ENCODE peak calls at places on chromosome X, in four cellular contexts. One of them, this sample, is unnamed.
A peak's percentile ranks its signal among the peaks of the same experiment; 100 is the strongest.

GRCh38 chrX:48030237-48030636 is 23.4 kb downstream of the SPACA5 start:
- DNase-seq in suprapubic skin: no peak
- DNase-seq in fibroblast of lung: no peak
- DNase-seq in A549: no peak
- DNase-seq in this sample: no peak

GRCh38 chrX:6223516-6223915 is 5.2 kb downstream of the NLGN4X start:
- DNase-seq in suprapubic skin: no peak
- DNase-seq in fibroblast of lung: peak; percentile 3
- DNase-seq in A549: no peak
- DNase-seq in this sample: no peak

GRCh38 chrX:86348669-86349068 is 200.4 kb downstream of the DACH2 start:
- DNase-seq in suprapubic skin: no peak
- DNase-seq in fibroblast of lung: no peak
- DNase-seq in A549: no peak
- DNase-seq in this sample: peak; percentile 2

GRCh38 chrX:13383907-13384306 is 64.1 kb upstream of the ATXN3L start:
- DNase-seq in suprapubic skin: no peak
- DNase-seq in fibroblast of lung: no peak
- DNase-seq in A549: no peak
- DNase-seq in this sample: no peak

GRCh38 chrX:116436358-116436816 is at the start of gene SLC6A14:
- DNase-seq in suprapubic skin: no peak
- DNase-seq in fibroblast of lung: no peak
- DNase-seq in A549: no peak
- DNase-seq in this sample: no peak

GRCh38 chrX:99301990-99302389 is 1108.1 kb downstream of the PCDH19 start:
- DNase-seq in suprapubic skin: no peak
- DNase-seq in fibroblast of lung: no peak
- DNase-seq in A549: no peak
- DNase-seq in this sample: peak; percentile 49

GRCh38 chrX:16186380-16187007 is 19.2 kb downstream of the MAGEB17 start:
- DNase-seq in suprapubic skin: no peak
- DNase-seq in fibroblast of lung: no peak
- DNase-seq in A549: no peak
- DNase-seq in this sample: no peak

GRCh38 chrX:56805399-56805798 is 76.4 kb downstream of the NBDY start:
- DNase-seq in suprapubic skin: no peak
- DNase-seq in fibroblast of lung: no peak
- DNase-seq in A549: no peak
- DNase-seq in this sample: no peak

GRCh38 chrX:51144828-51145442 is 187.7 kb upstream of the NUDT10 start:
- DNase-seq in suprapubic skin: no peak
- DNase-seq in fibroblast of lung: peak; percentile 14
- DNase-seq in A549: peak; percentile 8
- DNase-seq in this sample: peak; percentile 62

GRCh38 chrX:152640039-152640818 is 2.5 kb downstream of the GABRQ start:
- DNase-seq in suprapubic skin: no peak
- DNase-seq in fibroblast of lung: peak; percentile 74
- DNase-seq in A549: peak; percentile 13
- DNase-seq in this sample: no peak

GRCh38 chrX:48683411-48683982 is at the start of gene WAS:
- DNase-seq in suprapubic skin: no peak
- DNase-seq in fibroblast of lung: no peak
- DNase-seq in A549: no peak
- DNase-seq in this sample: no peak

GRCh38 chrX:43500240-43500639 is 155.9 kb upstream of the MAOA start:
- DNase-seq in suprapubic skin: no peak
- DNase-seq in fibroblast of lung: no peak
- DNase-seq in A549: no peak
- DNase-seq in this sample: peak; percentile 65

GRCh38 chrX:115040417-115040816 is 23.0 kb upstream of the IL13RA2 start:
- DNase-seq in suprapubic skin: no peak
- DNase-seq in fibroblast of lung: no peak
- DNase-seq in A549: no peak
- DNase-seq in this sample: no peak

GRCh38 chrX:138886769-138887168 is 175.3 kb upstream of the FGF13 start:
- DNase-seq in suprapubic skin: no peak
- DNase-seq in fibroblast of lung: peak; percentile 49
- DNase-seq in A549: no peak
- DNase-seq in this sample: no peak

GRCh38 chrX:17634542-17635207 is 102.6 kb upstream of the SCML1 start:
- DNase-seq in suprapubic skin: no peak
- DNase-seq in fibroblast of lung: no peak
- DNase-seq in A549: no peak
- DNase-seq in this sample: no peak

GRCh38 chrX:139702658-139703057 is 5.3 kb downstream of the MCF2 start:
- DNase-seq in suprapubic skin: no peak
- DNase-seq in fibroblast of lung: no peak
- DNase-seq in A549: no peak
- DNase-seq in this sample: no peak

GRCh38 chrX:56113785-56114436 is 118.2 kb upstream of the KLF8 start:
- DNase-seq in suprapubic skin: no peak
- DNase-seq in fibroblast of lung: no peak
- DNase-seq in A549: no peak
- DNase-seq in this sample: no peak

GRCh38 chrX:49271341-49271740 is 1.7 kb downstream of the PPP1R3F start:
- DNase-seq in suprapubic skin: peak; percentile 16
- DNase-seq in fibroblast of lung: no peak
- DNase-seq in A549: no peak
- DNase-seq in this sample: no peak

GRCh38 chrX:131366387-131366786 is 77.3 kb upstream of the IGSF1 start:
- DNase-seq in suprapubic skin: no peak
- DNase-seq in fibroblast of lung: no peak
- DNase-seq in A549: peak; percentile 1
- DNase-seq in this sample: no peak

GRCh38 chrX:9465380-9466114 is 689 bp downstream of the TBL1X start:
- DNase-seq in suprapubic skin: no peak
- DNase-seq in fibroblast of lung: peak; percentile 10
- DNase-seq in A549: peak; percentile 12
- DNase-seq in this sample: peak; percentile 24

GRCh38 chrX:56804867-56805266 is 75.8 kb downstream of the NBDY start:
- DNase-seq in suprapubic skin: no peak
- DNase-seq in fibroblast of lung: no peak
- DNase-seq in A549: no peak
- DNase-seq in this sample: no peak

GRCh38 chrX:1242901-1243402 is 25.7 kb upstream of the CSF2RA start:
- DNase-seq in suprapubic skin: no peak
- DNase-seq in fibroblast of lung: no peak
- DNase-seq in A549: no peak
- DNase-seq in this sample: no peak

GRCh38 chrX:108224727-108225455 is 133.3 kb downstream of the ATG4A start:
- DNase-seq in suprapubic skin: no peak
- DNase-seq in fibroblast of lung: peak; percentile 58
- DNase-seq in A549: peak; percentile 30
- DNase-seq in this sample: peak; percentile 54

GRCh38 chrX:47562615-47563243 is 1.7 kb downstream of the ARAF start:
- DNase-seq in suprapubic skin: peak; percentile 59
- DNase-seq in fibroblast of lung: no peak
- DNase-seq in A549: no peak
- DNase-seq in this sample: peak; percentile 32

GRCh38 chrX:84155938-84156337 is 32.1 kb downstream of the RPS6KA6 start:
- DNase-seq in suprapubic skin: no peak
- DNase-seq in fibroblast of lung: peak; percentile 33
- DNase-seq in A549: no peak
- DNase-seq in this sample: no peak

GRCh38 chrX:51456814-51457213 is 39.6 kb downstream of the NUDT11 start:
- DNase-seq in suprapubic skin: no peak
- DNase-seq in fibroblast of lung: peak; percentile 1
- DNase-seq in A549: no peak
- DNase-seq in this sample: no peak

GRCh38 chrX:79270401-79270800 is 96.7 kb downstream of the ITM2A start:
- DNase-seq in suprapubic skin: no peak
- DNase-seq in fibroblast of lung: no peak
- DNase-seq in A549: no peak
- DNase-seq in this sample: peak; percentile 38

GRCh38 chrX:17525762-17526555 is 151.0 kb downstream of the NHS start:
- DNase-seq in suprapubic skin: no peak
- DNase-seq in fibroblast of lung: peak; percentile 45
- DNase-seq in A549: no peak
- DNase-seq in this sample: no peak

GRCh38 chrX:38717871-38718270 is 83.4 kb upstream of the MID1IP1 start:
- DNase-seq in suprapubic skin: no peak
- DNase-seq in fibroblast of lung: peak; percentile 3
- DNase-seq in A549: peak; percentile 9
- DNase-seq in this sample: peak; percentile 21

GRCh38 chrX:41336447-41336846 is 2.5 kb downstream of the DDX3X start:
- DNase-seq in suprapubic skin: no peak
- DNase-seq in fibroblast of lung: no peak
- DNase-seq in A549: no peak
- DNase-seq in this sample: no peak
- H3K4me1 ChIP-seq in suprapubic skin: peaks cover 33% of the 10 kb centered on the region
- H3K4me1 ChIP-seq in fibroblast of lung: no peaks in the 10 kb centered on the region
- H3K4me1 ChIP-seq in A549: peaks cover 43% of the 10 kb centered on the region
- H3K4me1 ChIP-seq in this sample: no peaks in the 10 kb centered on the region

GRCh38 chrX:72238721-72239475 is at the start of gene ERCC6L:
- DNase-seq in suprapubic skin: peak; percentile 84
- DNase-seq in fibroblast of lung: peak; percentile 83
- DNase-seq in A549: peak; percentile 86
- DNase-seq in this sample: peak; percentile 96
- H3K4me3 ChIP-seq in suprapubic skin: peak within 1 kb of the TSS; percentile 38
- H3K4me3 ChIP-seq in fibroblast of lung: peak within 1 kb of the TSS; percentile 66
- H3K4me3 ChIP-seq in A549: peak within 1 kb of the TSS; percentile 62
- H3K4me3 ChIP-seq in this sample: peak within 1 kb of the TSS; percentile 77

GRCh38 chrX:150035531-150035930 is 97.2 kb upstream of the EOLA2 start:
- DNase-seq in suprapubic skin: no peak
- DNase-seq in fibroblast of lung: peak; percentile 30
- DNase-seq in A549: peak; percentile 27
- DNase-seq in this sample: no peak
- H3K27ac ChIP-seq in suprapubic skin: no peak overlapping the region
- H3K27ac ChIP-seq in fibroblast of lung: peak overlapping the region; percentile 7
- H3K27ac ChIP-seq in A549: peak overlapping the region; percentile 85
- H3K27ac ChIP-seq in this sample: peak overlapping the region; percentile 36

DNA sequence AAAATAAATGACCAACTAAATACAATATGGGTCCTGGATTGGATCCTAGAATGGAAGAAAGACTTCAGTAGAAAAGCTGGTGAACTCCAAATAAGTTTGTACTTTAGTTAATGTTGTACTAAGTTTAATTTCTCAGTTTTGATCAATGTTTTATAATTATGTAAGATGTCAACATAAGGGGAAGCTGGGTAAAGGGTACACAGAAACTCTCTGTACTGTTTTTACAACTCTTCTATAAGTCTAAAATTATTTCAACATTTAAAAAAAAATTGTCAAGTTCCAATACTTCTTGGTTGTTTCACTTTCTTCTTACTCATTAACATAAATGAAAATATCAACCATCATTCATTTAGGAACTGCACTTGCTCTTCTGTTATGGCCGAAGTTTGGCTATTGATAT is 88.9 kb downstream of the NHSL2 start:
- DNase-seq in suprapubic skin: no peak
- DNase-seq in fibroblast of lung: no peak
- DNase-seq in A549: no peak
- DNase-seq in this sample: no peak
- H3K4me1 ChIP-seq in suprapubic skin: peaks cover 7% of the 10 kb centered on the region
- H3K4me1 ChIP-seq in fibroblast of lung: peaks cover 3% of the 10 kb centered on the region
- H3K4me1 ChIP-seq in A549: peaks cover 4% of the 10 kb centered on the region
- H3K4me1 ChIP-seq in this sample: peaks cover 39% of the 10 kb centered on the region

GRCh38 chrX:109534933-109535332 is 1.7 kb upstream of the NXT2 start:
- DNase-seq in suprapubic skin: no peak
- DNase-seq in fibroblast of lung: no peak
- DNase-seq in A549: no peak
- DNase-seq in this sample: no peak

GRCh38 chrX:109533631-109534030 is 3.0 kb upstream of the NXT2 start:
- DNase-seq in suprapubic skin: no peak
- DNase-seq in fibroblast of lung: peak; percentile 23
- DNase-seq in A549: no peak
- DNase-seq in this sample: no peak

GRCh38 chrX:109535578-109535977 is 1.1 kb upstream of the NXT2 start:
- DNase-seq in suprapubic skin: no peak
- DNase-seq in fibroblast of lung: no peak
- DNase-seq in A549: no peak
- DNase-seq in this sample: no peak

GRCh38 chrX:109536439-109537323 is at the start of gene NXT2:
- DNase-seq in suprapubic skin: peak; percentile 93
- DNase-seq in fibroblast of lung: peak; percentile 90
- DNase-seq in A549: peak; percentile 86
- DNase-seq in this sample: peak; percentile 86

DNA sequence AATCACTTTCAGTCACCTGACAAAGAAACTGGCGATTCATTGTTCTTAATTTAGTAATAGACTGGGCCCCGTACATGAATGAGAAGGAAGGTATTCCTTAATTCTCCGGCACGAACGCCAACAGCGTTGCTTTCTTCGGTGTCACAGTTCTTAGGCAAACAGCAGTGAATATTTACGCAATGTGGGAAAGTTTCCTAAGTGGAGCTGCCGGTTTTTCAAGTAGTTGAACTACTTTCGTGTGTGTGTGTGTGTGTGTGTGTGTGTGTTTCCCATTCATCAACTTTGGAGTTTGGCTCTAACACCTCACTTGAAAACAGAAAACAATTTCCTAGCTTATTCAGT is 651 bp downstream of the NXT2 start:
- DNase-seq in suprapubic skin: peak; percentile 65
- DNase-seq in fibroblast of lung: peak; percentile 71
- DNase-seq in A549: no peak
- DNase-seq in this sample: no peak
- H3K4me3 ChIP-seq in suprapubic skin: peak overlapping the region; percentile 55
- H3K4me3 ChIP-seq in fibroblast of lung: peak overlapping the region; percentile 84
- H3K4me3 ChIP-seq in A549: peak overlapping the region; percentile 74
- H3K4me3 ChIP-seq in this sample: peak overlapping the region; percentile 69

GRCh38 chrX:53084863-53085262 is 2.7 kb downstream of the TSPYL2 start:
- DNase-seq in suprapubic skin: no peak
- DNase-seq in fibroblast of lung: no peak
- DNase-seq in A549: no peak
- DNase-seq in this sample: no peak
- H3K27ac ChIP-seq in suprapubic skin: no peak overlapping the region
- H3K27ac ChIP-seq in fibroblast of lung: no peak overlapping the region
- H3K27ac ChIP-seq in A549: no peak overlapping the region
- H3K27ac ChIP-seq in this sample: no peak overlapping the region

DNA sequence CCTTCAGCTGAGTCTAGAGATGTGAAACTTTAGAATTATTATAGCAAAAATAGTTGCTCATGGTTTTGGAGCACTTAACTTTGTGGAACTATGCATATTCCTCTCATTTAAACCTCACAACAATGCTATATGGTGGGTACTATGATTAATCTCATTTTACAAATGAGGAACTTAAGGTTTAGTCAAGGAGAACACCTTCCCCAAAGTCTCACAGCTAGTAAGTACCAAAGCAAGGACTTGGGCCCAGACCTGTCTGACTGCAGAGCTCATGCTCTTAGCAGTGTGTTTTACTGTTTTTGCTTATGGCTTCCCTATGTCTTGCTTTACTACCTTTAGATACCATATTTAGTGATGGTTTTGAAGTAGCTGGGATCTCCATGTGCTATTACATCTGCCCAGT is 5.1 kb downstream of the UBE2A start:
- DNase-seq in suprapubic skin: no peak
- DNase-seq in fibroblast of lung: no peak
- DNase-seq in A549: no peak
- DNase-seq in this sample: no peak
- H3K4me1 ChIP-seq in suprapubic skin: peaks cover 11% of the 10 kb centered on the region
- H3K4me1 ChIP-seq in fibroblast of lung: no peaks in the 10 kb centered on the region
- H3K4me1 ChIP-seq in A549: peaks cover 10% of the 10 kb centered on the region
- H3K4me1 ChIP-seq in this sample: peaks cover 4% of the 10 kb centered on the region